ENCODE peak calls at places on chromosome 13, in seven cellular contexts. F is neural progenitor cell; A is CD4-positive, alpha-beta T cell; V is stimulated activated CD8-positive, alpha-beta memory T cell treated with anti-CD3 and anti-CD28 coated beads, Interleukin-4, amount 100 ng/mL, for 24 hours; X is HS-5; S is stimulated activated CD4-positive, alpha-beta T cell treated with anti-CD3 and anti-CD28 coated beads, Interleukin-1b, Interleukin-23, amount 100 ng/mL, for 24 hours; C is anterior cingulate cortex. Q is an unnamed sample.

GRCh38 chr13:74758188-74758587 is 624.0 kb upstream of the KLF12 start:
- DNase-seq in F (peak), A (no peak), V (no peak), X (no peak), S (no peak), C (no peak), Q (peak)

GRCh38 chr13:28248080-28248479 is 109.7 kb downstream of the PAN3 start:
- DNase-seq in F (no peak), A (no peak), V (no peak), X (no peak), S (no peak), C (no peak), Q (no peak)

GRCh38 chr13:114027046-114027760 is 53.3 kb upstream of the C13orf46 start:
- DNase-seq in F (no peak), A (no peak), V (no peak), X (no peak), S (no peak), C (no peak), Q (no peak)

GRCh38 chr13:27918041-27918917 is 1.5 kb upstream of the PDX1 start:
- DNase-seq in F (peak), A (no peak), V (no peak), X (no peak), S (no peak), C (no peak), Q (peak)

GRCh38 chr13:50224534-50224933 is 209.3 kb downstream of the KCNRG start:
- DNase-seq in F (no peak), A (no peak), V (no peak), X (no peak), S (no peak), C (no peak), Q (no peak)

GRCh38 chr13:64369121-64369520 is 2861.0 kb downstream of the PCDH9 start:
- DNase-seq in F (no peak), A (no peak), V (no peak), X (no peak), S (no peak), C (no peak), Q (no peak)

GRCh38 chr13:40503026-40503425 is 163.4 kb downstream of the FOXO1 start:
- DNase-seq in F (no peak), A (no peak), V (no peak), X (no peak), S (no peak), C (no peak), Q (no peak)

GRCh38 chr13:33367931-33368330 is 82.4 kb upstream of the STARD13 start:
- DNase-seq in F (no peak), A (no peak), V (no peak), X (no peak), S (no peak), C (no peak), Q (no peak)

GRCh38 chr13:25860862-25861261 is 191.0 kb downstream of the SHISA2 start:
- DNase-seq in F (no peak), A (no peak), V (no peak), X (peak), S (no peak), C (no peak), Q (no peak)

GRCh38 chr13:80563451-80563850 is 222.5 kb upstream of the SPRY2 start:
- DNase-seq in F (no peak), A (no peak), V (no peak), X (no peak), S (no peak), C (no peak), Q (no peak)

GRCh38 chr13:74243637-74244526 is 109.7 kb upstream of the KLF12 start:
- DNase-seq in F (no peak), A (no peak), V (no peak), X (peak), S (no peak), C (no peak), Q (no peak)

GRCh38 chr13:22915442-22916082 is 265.2 kb upstream of the SGCG start:
- DNase-seq in F (peak), A (no peak), V (no peak), X (peak), S (no peak), C (peak), Q (peak)

GRCh38 chr13:40064154-40064713 is 408.8 kb downstream of the COG6 start:
- DNase-seq in F (no peak), A (no peak), V (no peak), X (no peak), S (no peak), C (no peak), Q (no peak)

GRCh38 chr13:104477256-104477655 is 1411.0 kb upstream of the SLC10A2 start:
- DNase-seq in F (no peak), A (no peak), V (no peak), X (no peak), S (no peak), C (no peak), Q (no peak)

GRCh38 chr13:21934309-21934708 is 263.4 kb downstream of the FGF9 start:
- DNase-seq in F (no peak), A (no peak), V (no peak), X (no peak), S (no peak), C (no peak), Q (no peak)

GRCh38 chr13:22877421-22877820 is 303.4 kb upstream of the SGCG start:
- DNase-seq in F (no peak), A (no peak), V (no peak), X (no peak), S (no peak), C (no peak), Q (no peak)

GRCh38 chr13:19818223-19818842 is 35.6 kb upstream of the PSPC1 start:
- DNase-seq in F (peak), A (peak), V (peak), X (no peak), S (no peak), C (no peak), Q (peak)

GRCh38 chr13:87810391-87810801 is 139.2 kb downstream of the SLITRK5 start:
- DNase-seq in F (peak), A (no peak), V (no peak), X (no peak), S (no peak), C (no peak), Q (peak)

GRCh38 chr13:50126378-50127016 is 111.3 kb downstream of the KCNRG start:
- DNase-seq in F (peak), A (no peak), V (no peak), X (no peak), S (no peak), C (no peak), Q (peak)

GRCh38 chr13:94416454-94417080 is 62.9 kb downstream of the DCT start:
- DNase-seq in F (peak), A (no peak), V (no peak), X (no peak), S (no peak), C (no peak), Q (peak)

GRCh38 chr13:28252547-28252946 is 114.2 kb downstream of the PAN3 start:
- DNase-seq in F (no peak), A (no peak), V (no peak), X (no peak), S (no peak), C (no peak), Q (no peak)

GRCh38 chr13:112181336-112182051 is 114.5 kb downstream of the SOX1 start:
- DNase-seq in F (no peak), A (no peak), V (no peak), X (no peak), S (no peak), C (no peak), Q (no peak)

GRCh38 chr13:52319876-52320275 is 86.1 kb downstream of the THSD1 start:
- DNase-seq in F (no peak), A (no peak), V (no peak), X (no peak), S (no peak), C (no peak), Q (no peak)

GRCh38 chr13:25906211-25906661 is 145.6 kb downstream of the SHISA2 start:
- DNase-seq in F (no peak), A (no peak), V (no peak), X (no peak), S (no peak), C (no peak), Q (no peak)

GRCh38 chr13:32811297-32811800 is 204.9 kb upstream of the KL start:
- DNase-seq in F (peak), A (no peak), V (no peak), X (no peak), S (no peak), C (no peak), Q (no peak)

GRCh38 chr13:50276550-50276949 is 261.3 kb downstream of the KCNRG start:
- DNase-seq in F (no peak), A (no peak), V (no peak), X (no peak), S (no peak), C (no peak), Q (no peak)

GRCh38 chr13:36685912-36686311 is 12.1 kb downstream of the SERTM1 start:
- DNase-seq in F (no peak), A (no peak), V (no peak), X (no peak), S (no peak), C (no peak), Q (no peak)

GRCh38 chr13:28792992-28793391 is 27.1 kb upstream of the MTUS2 start:
- DNase-seq in F (no peak), A (no peak), V (no peak), X (peak), S (no peak), C (no peak), Q (no peak)

GRCh38 chr13:52127783-52128702 is 830 bp downstream of the NEK5 start:
- DNase-seq in F (peak), A (peak), V (peak), X (no peak), S (no peak), C (peak), Q (peak)

Q was measured in H9.